ENCODE peak calls at places on chromosomes 11 and 22, in six cellular contexts. T is H9, R is H1, G is IMR-90, A is mesendoderm, D is mesenchymal stem cell. X is an unnamed sample.
A peak's percentile ranks its signal among the peaks of the same experiment; 100 is the strongest.

GRCh38 chr11:33634291-33634834 is 66.3 kb downstream of the C11orf91 start:
- DNase-seq in D (peak; percentile 34), G (peak; percentile 82), R (no peak), T (no peak), A (no peak), X (no peak)

GRCh38 chr22:45308624-45309421 is 911 bp upstream of the FAM118A start:
- DNase-seq in A (peak; percentile 57), D (no peak), T (no peak), G (no peak), R (no peak), X (no peak)

GRCh38 chr22:39170825-39171622 is 18.5 kb upstream of the CBX7 start:
- DNase-seq in A (peak; percentile 84), G (peak; percentile 52), T (peak; percentile 89), R (no peak), D (peak; percentile 71), X (peak; percentile 77)

GRCh38 chr22:33895444-33895843 is 24.8 kb downstream of the LARGE1 start:
- DNase-seq in R (no peak), D (no peak), A (no peak), T (no peak), G (no peak), X (no peak)

GRCh38 chr22:29470159-29470855 is 9.7 kb upstream of the NEFH start:
- DNase-seq in G (peak; percentile 24), T (peak; percentile 92), D (peak; percentile 40), R (peak; percentile 81), A (peak; percentile 92), X (peak; percentile 84)

GRCh38 chr22:16609548-16610261 is 17.1 kb upstream of the CCT8L2 start:
- DNase-seq in T (no peak), A (no peak), R (no peak), D (no peak), G (no peak), X (no peak)

GRCh38 chr11:58577441-58578135 is 1.3 kb upstream of the ZFP91 start:
- DNase-seq in G (peak; percentile 97), A (no peak), T (no peak), D (peak; percentile 99), R (no peak), X (no peak)

GRCh38 chr22:39287076-39287743 is 32.2 kb downstream of the RPL3 start:
- DNase-seq in T (no peak), R (no peak), D (peak; percentile 81), A (no peak), G (no peak), X (no peak)

GRCh38 chr11:789951-790350 is at the start of gene CEND1:
- DNase-seq in A (no peak), T (no peak), D (peak; percentile 24), G (peak; percentile 54), R (no peak), X (peak; percentile 51)

GRCh38 chr11:32437406-32438345 is 2.3 kb upstream of the WT1 start:
- DNase-seq in R (no peak), A (peak; percentile 74), T (peak; percentile 83), D (no peak), G (no peak), X (no peak)

GRCh38 chr11:46295312-46295995 is 18.0 kb downstream of the CREB3L1 start:
- DNase-seq in D (peak; percentile 82), R (peak; percentile 64), G (peak; percentile 72), T (peak; percentile 91), A (peak; percentile 93), X (peak; percentile 73)

GRCh38 chr11:60840711-60841430 is 1.0 kb upstream of the CCDC86 start:
- DNase-seq in A (no peak), D (peak; percentile 86), R (no peak), T (no peak), G (peak; percentile 94), X (no peak)

GRCh38 chr11:76288166-76288978 is 82.1 kb upstream of the WNT11 start:
- DNase-seq in D (no peak), G (no peak), A (no peak), R (no peak), T (no peak), X (no peak)

GRCh38 chr11:46641639-46642038 is 24.3 kb downstream of the ATG13 start:
- DNase-seq in T (no peak), A (no peak), R (no peak), D (no peak), G (no peak), X (no peak)

GRCh38 chr22:36325163-36326031 is 62.4 kb downstream of the MYH9 start:
- DNase-seq in G (peak; percentile 86), R (no peak), A (no peak), T (no peak), D (peak; percentile 59), X (no peak)

GRCh38 chr11:64794526-64794925 is 8.5 kb downstream of the MAP4K2 start:
- DNase-seq in A (no peak), T (no peak), D (no peak), G (no peak), R (no peak), X (no peak)

GRCh38 chr22:30027169-30027568 is 53.1 kb upstream of the HORMAD2 start:
- DNase-seq in T (no peak), R (no peak), G (no peak), A (no peak), D (no peak), X (no peak)

GRCh38 chr11:41018224-41018623 is 441.2 kb downstream of the LRRC4C start:
- DNase-seq in R (no peak), T (no peak), G (no peak), D (no peak), A (no peak), X (no peak)
- H2BK15ac ChIP-seq in R (no peak overlapping the region), T (no peak overlapping the region), G (no peak overlapping the region), D (no peak overlapping the region), A (no peak overlapping the region), X (no peak overlapping the region)

GRCh38 chr11:123773959-123774358 is 19.6 kb upstream of the OR6X1 start:
- DNase-seq in T (no peak), G (no peak), D (no peak), A (no peak), R (no peak), X (no peak)

GRCh38 chr11:123775274-123775673 is 21.0 kb upstream of the OR6X1 start:
- DNase-seq in G (no peak), T (peak; percentile 71), A (peak; percentile 97), D (no peak), R (peak; percentile 53), X (no peak)

GRCh38 chr11:123771664-123772063 is 17.3 kb upstream of the OR6X1 start:
- DNase-seq in T (no peak), R (no peak), D (no peak), A (no peak), G (no peak), X (no peak)

GRCh38 chr11:123773026-123773425 is 18.7 kb upstream of the OR6X1 start:
- DNase-seq in T (no peak), D (no peak), A (no peak), R (no peak), G (no peak), X (no peak)

DNA sequence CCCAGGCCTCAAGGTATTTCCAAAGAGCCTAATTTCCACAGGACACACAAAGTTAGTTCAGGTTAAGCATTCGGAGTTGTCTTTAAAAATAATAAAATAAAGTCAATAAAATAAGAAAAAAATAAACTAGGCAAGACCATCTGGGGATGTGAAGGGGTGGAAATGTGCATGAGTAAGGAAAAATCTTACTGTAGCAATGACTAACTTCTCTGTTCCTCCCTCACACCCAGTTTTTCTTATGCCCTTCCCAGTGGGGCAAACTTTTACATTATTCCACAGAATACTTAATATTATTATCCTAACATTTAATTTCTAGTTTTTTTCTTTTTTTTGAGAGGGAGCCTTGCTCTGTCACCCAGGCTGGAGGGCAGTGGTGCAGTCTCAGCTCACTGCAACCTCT is 21.8 kb upstream of the OR6X1 start:
- DNase-seq in G (no peak), D (no peak), R (no peak), A (no peak), T (no peak), X (no peak)
- H3K9ac ChIP-seq in G (no peak overlapping the region), D (no peak overlapping the region), R (no peak overlapping the region), A (peak overlapping the region; percentile 20), T (no peak overlapping the region), X (no peak overlapping the region)

GRCh38 chr22:17882162-17882561 is 107.9 kb upstream of the BID start:
- DNase-seq in A (no peak), T (no peak), R (no peak), D (no peak), G (no peak), X (no peak)
- H2BK120ac ChIP-seq in A (no peak overlapping the region), T (no peak overlapping the region), R (no peak overlapping the region), D (no peak overlapping the region), G (no peak overlapping the region), X (no peak overlapping the region)

DNA sequence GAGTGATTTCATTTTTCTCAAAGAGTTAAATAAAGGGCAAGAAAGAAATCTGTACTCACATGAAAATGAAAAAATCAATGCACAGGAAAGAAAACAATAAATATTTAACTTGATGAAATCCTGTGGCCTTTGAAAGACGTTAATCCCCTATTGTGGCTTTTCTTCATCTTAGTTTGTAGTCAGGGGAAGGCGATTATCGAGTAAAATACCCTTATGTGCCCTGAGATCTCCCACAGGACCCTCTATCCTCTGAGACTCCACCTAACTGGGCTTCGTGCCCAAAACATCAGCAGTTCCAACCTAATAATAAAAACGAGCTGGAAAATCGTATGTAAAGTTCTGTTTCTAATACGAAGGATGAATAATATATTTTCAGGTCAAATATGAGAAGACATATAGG is 208.2 kb upstream of the ZC3H12C start:
- DNase-seq in D (no peak), A (no peak), R (no peak), G (no peak), T (no peak), X (no peak)
- H2BK15ac ChIP-seq in D (no peak overlapping the region), A (no peak overlapping the region), R (no peak overlapping the region), G (no peak overlapping the region), T (no peak overlapping the region), X (no peak overlapping the region)

DNA sequence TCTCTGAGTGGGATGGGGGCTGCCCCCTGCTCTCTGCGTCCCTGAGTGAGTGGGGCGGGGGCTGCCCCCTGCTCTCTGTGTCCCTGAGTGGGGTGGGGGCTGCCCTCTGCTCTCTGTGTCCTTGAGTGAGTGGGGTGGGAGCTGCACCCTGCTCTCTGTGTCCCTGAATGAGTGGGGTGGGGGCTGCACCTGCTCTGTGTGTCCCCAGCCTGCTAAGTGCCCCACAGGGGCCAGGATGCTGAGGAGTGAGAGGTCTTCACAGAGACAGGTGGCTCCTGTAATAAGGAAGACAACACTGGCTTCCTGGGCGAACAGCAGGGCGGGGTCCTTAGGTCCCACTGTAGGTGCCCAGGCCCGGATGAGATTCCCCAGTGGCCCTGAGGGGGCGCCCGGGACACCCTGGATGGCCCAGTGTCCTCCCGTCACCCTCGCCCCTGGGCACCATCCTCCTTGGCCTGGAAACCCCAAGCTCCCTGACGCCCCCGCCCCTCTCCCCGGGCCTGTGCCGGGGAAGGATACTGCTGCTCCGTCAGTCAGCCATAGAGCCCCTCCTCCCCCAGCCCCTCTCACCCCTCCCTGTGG is 3.8 kb upstream of the CCDC188 start:
- DNase-seq in D (no peak), G (no peak), A (no peak), T (no peak), R (no peak), X (no peak)
- H3K9ac ChIP-seq in D (no peak overlapping the region), G (no peak overlapping the region), A (no peak overlapping the region), T (no peak overlapping the region), R (no peak overlapping the region), X (peak overlapping the region; percentile 44)